ENCODE peak calls at places on chromosomes 3 and 15, in four cellular contexts. One of them, this sample, is unnamed.

GRCh38 chr3:160400631-160401150 is 1.2 kb downstream of the SMC4 start:
- DNase-seq in neural progenitor cell: peak; percentile 57
- DNase-seq in A673: no peak
- DNase-seq in HL-60: peak; percentile 13
- DNase-seq in this sample: no peak

GRCh38 chr3:156974931-156975330 is 148.8 kb downstream of the LEKR1 start:
- DNase-seq in neural progenitor cell: no peak
- DNase-seq in A673: no peak
- DNase-seq in HL-60: no peak
- DNase-seq in this sample: no peak

GRCh38 chr3:63387568-63387967 is 109.5 kb downstream of the SYNPR start:
- DNase-seq in neural progenitor cell: no peak
- DNase-seq in A673: no peak
- DNase-seq in HL-60: no peak
- DNase-seq in this sample: no peak

GRCh38 chr3:170414202-170414663 is 4.4 kb upstream of the CLDN11 start:
- DNase-seq in neural progenitor cell: peak; percentile 79
- DNase-seq in A673: peak; percentile 82
- DNase-seq in HL-60: peak; percentile 40
- DNase-seq in this sample: peak; percentile 10

GRCh38 chr3:84194032-84194431 is 764.8 kb upstream of the CADM2 start:
- DNase-seq in neural progenitor cell: no peak
- DNase-seq in A673: no peak
- DNase-seq in HL-60: no peak
- DNase-seq in this sample: no peak

GRCh38 chr3:124772081-124772831 is 42.0 kb downstream of the UMPS start:
- DNase-seq in neural progenitor cell: no peak
- DNase-seq in A673: peak; percentile 63
- DNase-seq in HL-60: no peak
- DNase-seq in this sample: peak; percentile 16

GRCh38 chr3:125080077-125080476 is 24.3 kb upstream of the HEG1 start:
- DNase-seq in neural progenitor cell: no peak
- DNase-seq in A673: no peak
- DNase-seq in HL-60: no peak
- DNase-seq in this sample: no peak

GRCh38 chr3:135157045-135157444 is 362.0 kb downstream of the EPHB1 start:
- DNase-seq in neural progenitor cell: no peak
- DNase-seq in A673: no peak
- DNase-seq in HL-60: no peak
- DNase-seq in this sample: no peak

GRCh38 chr3:194574639-194575483 is 58.4 kb downstream of the TMEM44 start:
- DNase-seq in neural progenitor cell: no peak
- DNase-seq in A673: no peak
- DNase-seq in HL-60: no peak
- DNase-seq in this sample: no peak

GRCh38 chr3:175386630-175387029 is 527.5 kb downstream of the NAALADL2 start:
- DNase-seq in neural progenitor cell: no peak
- DNase-seq in A673: no peak
- DNase-seq in HL-60: no peak
- DNase-seq in this sample: no peak

DNA sequence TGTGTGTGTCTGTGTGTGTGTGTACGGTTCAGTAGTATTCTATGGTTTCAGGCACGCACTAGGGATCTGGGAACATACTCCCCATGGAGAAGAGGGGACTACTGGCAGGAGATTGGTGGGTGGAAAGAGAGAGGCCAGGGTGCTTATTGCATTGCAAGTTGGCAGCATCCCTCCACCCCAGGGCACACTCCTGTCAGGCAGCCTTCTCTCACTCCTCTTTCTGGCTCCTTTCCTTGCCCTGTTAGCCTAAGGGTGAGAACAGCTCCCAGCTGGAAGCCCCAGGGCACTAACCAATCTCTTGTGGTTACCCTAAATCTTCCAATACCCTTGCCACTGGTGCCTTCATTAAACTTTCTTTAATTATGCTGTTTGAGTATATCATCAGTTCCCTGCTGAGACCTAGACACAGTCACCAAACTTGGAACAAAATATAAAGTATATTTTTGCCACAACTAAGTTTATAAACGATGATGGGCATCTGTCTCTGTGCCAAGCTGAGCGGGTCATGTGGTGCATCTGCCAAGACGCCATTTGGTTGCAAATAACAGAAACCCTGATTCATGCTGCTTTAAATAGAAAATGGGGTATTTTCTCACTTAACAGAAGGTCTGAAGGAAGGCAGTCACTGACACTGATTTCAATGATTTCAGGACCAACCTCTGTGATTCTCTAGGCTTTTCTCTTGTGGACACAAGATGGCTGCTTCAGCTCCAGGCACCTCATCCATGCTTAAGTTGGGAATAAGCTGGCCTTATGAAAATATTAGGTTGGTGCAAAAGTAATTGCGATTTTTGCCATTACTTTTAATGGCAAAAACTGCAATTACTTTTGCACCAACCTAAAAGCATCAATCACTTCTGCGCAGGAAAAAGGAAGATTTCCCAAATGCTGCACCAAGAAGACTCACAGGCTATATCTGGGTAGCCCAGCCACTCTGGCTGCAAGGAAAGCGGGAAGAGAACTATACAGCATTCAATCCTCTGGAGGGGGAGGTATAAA is 476.9 kb upstream of the PROK2 start:
- DNase-seq in neural progenitor cell: no peak
- DNase-seq in A673: no peak
- DNase-seq in HL-60: no peak
- DNase-seq in this sample: no peak
- H3K27ac ChIP-seq in neural progenitor cell: no peak overlapping the region
- H3K27ac ChIP-seq in A673: no peak overlapping the region
- H3K27ac ChIP-seq in HL-60: no peak overlapping the region
- H3K27ac ChIP-seq in this sample: no peak overlapping the region

DNA sequence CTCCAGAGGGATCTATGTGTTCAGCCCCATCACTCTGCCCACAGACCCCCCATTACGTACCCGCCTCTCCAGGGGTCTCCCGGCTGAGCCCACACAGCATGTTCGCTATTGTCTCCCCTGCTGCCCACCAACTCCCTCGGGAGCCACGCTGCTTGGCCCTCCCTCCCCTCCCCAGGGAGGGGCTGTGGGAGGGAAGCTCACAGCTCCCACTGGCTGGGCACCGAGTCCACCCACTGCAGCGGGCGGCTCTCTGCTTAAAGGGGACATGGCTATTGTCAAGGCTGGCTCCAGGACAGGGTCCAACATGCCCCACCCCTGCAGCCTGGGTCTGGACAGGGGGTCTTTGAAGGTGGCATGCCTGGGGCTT is at the start of gene GRIP2:
- DNase-seq in neural progenitor cell: no peak
- DNase-seq in A673: peak; percentile 51
- DNase-seq in HL-60: no peak
- DNase-seq in this sample: no peak
- H3K27ac ChIP-seq in neural progenitor cell: no peak within 1 kb of the TSS
- H3K27ac ChIP-seq in A673: peak within 1 kb of the TSS; percentile 70
- H3K27ac ChIP-seq in HL-60: no peak within 1 kb of the TSS
- H3K27ac ChIP-seq in this sample: no peak within 1 kb of the TSS

GRCh38 chr15:89761009-89761831 is 10.2 kb upstream of the MESP1 start:
- DNase-seq in neural progenitor cell: no peak
- DNase-seq in A673: no peak
- DNase-seq in HL-60: no peak
- DNase-seq in this sample: no peak
- H3K27ac ChIP-seq in neural progenitor cell: no peak overlapping the region
- H3K27ac ChIP-seq in A673: no peak overlapping the region
- H3K27ac ChIP-seq in HL-60: no peak overlapping the region
- H3K27ac ChIP-seq in this sample: no peak overlapping the region

GRCh38 chr3:50632450-50632849 is 15.5 kb downstream of the MAPKAPK3 start:
- DNase-seq in neural progenitor cell: no peak
- DNase-seq in A673: peak; percentile 12
- DNase-seq in HL-60: peak; percentile 73
- DNase-seq in this sample: no peak
- H3K27ac ChIP-seq in neural progenitor cell: no peak overlapping the region
- H3K27ac ChIP-seq in A673: no peak overlapping the region
- H3K27ac ChIP-seq in HL-60: peak overlapping the region; percentile 63
- H3K27ac ChIP-seq in this sample: no peak overlapping the region

GRCh38 chr3:31906182-31906581 is 74.9 kb downstream of the OSBPL10 start:
- DNase-seq in neural progenitor cell: no peak
- DNase-seq in A673: no peak
- DNase-seq in HL-60: no peak
- DNase-seq in this sample: no peak

GRCh38 chr3:31900583-31900982 is 80.5 kb downstream of the OSBPL10 start:
- DNase-seq in neural progenitor cell: no peak
- DNase-seq in A673: no peak
- DNase-seq in HL-60: no peak
- DNase-seq in this sample: no peak

GRCh38 chr3:31909455-31909854 is 71.6 kb downstream of the OSBPL10 start:
- DNase-seq in neural progenitor cell: no peak
- DNase-seq in A673: no peak
- DNase-seq in HL-60: no peak
- DNase-seq in this sample: no peak

GRCh38 chr3:31908391-31909097 is 72.5 kb downstream of the OSBPL10 start:
- DNase-seq in neural progenitor cell: no peak
- DNase-seq in A673: no peak
- DNase-seq in HL-60: no peak
- DNase-seq in this sample: no peak

DNA sequence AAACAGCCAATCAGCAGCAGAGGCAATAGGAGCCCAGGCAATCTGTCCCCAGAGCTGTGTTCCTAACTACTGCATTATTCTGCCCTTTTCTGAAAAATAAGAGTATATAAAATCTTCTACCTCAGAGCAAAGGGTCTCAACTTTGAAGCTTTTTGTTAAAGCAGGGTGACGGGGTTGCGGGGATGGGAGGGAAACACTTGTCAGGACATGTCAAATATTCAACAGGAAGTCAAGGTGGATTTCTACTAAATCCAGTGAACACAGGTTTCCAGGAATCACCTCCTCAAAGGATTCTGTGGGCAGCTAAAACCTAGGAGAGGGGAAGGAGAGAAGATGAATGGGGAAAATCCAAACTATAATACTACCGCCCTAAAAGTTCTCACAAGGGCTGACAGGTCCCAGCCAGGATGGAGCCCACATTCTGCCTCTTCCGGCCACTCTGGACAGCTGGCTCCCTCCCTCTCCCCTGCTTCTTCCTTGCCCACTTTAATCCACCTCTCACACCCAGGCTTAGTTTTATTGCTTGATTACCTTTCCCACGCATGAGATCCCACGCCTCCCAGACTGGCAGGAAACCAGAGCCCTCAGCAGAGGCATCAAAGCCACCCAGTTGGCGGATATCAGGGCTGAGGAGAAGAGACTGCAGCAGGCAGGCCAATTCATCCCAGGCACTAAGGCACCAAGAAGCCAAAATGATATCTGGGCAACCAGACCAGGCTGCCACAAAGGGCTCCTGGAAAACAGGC is 77.2 kb downstream of the OSBPL10 start:
- DNase-seq in neural progenitor cell: no peak
- DNase-seq in A673: no peak
- DNase-seq in HL-60: no peak
- DNase-seq in this sample: no peak
- H3K27ac ChIP-seq in neural progenitor cell: no peak overlapping the region
- H3K27ac ChIP-seq in A673: no peak overlapping the region
- H3K27ac ChIP-seq in HL-60: no peak overlapping the region
- H3K27ac ChIP-seq in this sample: no peak overlapping the region

GRCh38 chr15:34330279-34330678 is 7.3 kb downstream of the SLC12A6 start:
- DNase-seq in neural progenitor cell: no peak
- DNase-seq in A673: no peak
- DNase-seq in HL-60: no peak
- DNase-seq in this sample: no peak
- H3K27ac ChIP-seq in neural progenitor cell: no peak overlapping the region
- H3K27ac ChIP-seq in A673: no peak overlapping the region
- H3K27ac ChIP-seq in HL-60: no peak overlapping the region
- H3K27ac ChIP-seq in this sample: no peak overlapping the region

DNA sequence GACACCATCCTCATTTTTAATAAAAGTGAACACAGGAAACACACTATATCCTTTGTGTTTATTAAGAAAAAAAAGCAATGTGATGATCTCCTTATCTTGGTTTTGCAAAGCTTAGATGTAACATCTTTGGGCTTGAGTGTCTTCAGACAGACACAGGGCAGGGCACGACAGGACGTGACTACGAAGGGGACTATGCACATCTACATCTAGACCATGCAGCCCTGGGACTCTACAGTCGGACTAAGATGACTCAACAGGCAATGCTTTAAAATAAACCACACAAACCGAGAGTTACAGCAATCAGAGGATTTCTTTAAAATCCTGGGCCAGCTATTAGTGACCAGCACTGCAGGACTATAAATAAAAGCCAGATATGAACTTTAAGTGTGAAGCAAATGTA is 22.8 kb upstream of the TM2D3 start:
- DNase-seq in neural progenitor cell: no peak
- DNase-seq in A673: no peak
- DNase-seq in HL-60: no peak
- DNase-seq in this sample: no peak
- H3K27ac ChIP-seq in neural progenitor cell: no peak overlapping the region
- H3K27ac ChIP-seq in A673: no peak overlapping the region
- H3K27ac ChIP-seq in HL-60: no peak overlapping the region
- H3K27ac ChIP-seq in this sample: no peak overlapping the region

GRCh38 chr3:78822741-78823140 is 945.1 kb downstream of the ROBO1 start:
- DNase-seq in neural progenitor cell: no peak
- DNase-seq in A673: no peak
- DNase-seq in HL-60: no peak
- DNase-seq in this sample: no peak

GRCh38 chr3:78825858-78826215 is 942.0 kb downstream of the ROBO1 start:
- DNase-seq in neural progenitor cell: no peak
- DNase-seq in A673: no peak
- DNase-seq in HL-60: no peak
- DNase-seq in this sample: no peak

GRCh38 chr3:78825118-78825857 is 942.5 kb downstream of the ROBO1 start:
- DNase-seq in neural progenitor cell: no peak
- DNase-seq in A673: no peak
- DNase-seq in HL-60: no peak
- DNase-seq in this sample: no peak

GRCh38 chr3:78823859-78824258 is 943.9 kb downstream of the ROBO1 start:
- DNase-seq in neural progenitor cell: no peak
- DNase-seq in A673: no peak
- DNase-seq in HL-60: no peak
- DNase-seq in this sample: no peak

GRCh38 chr3:78823434-78823833 is 944.4 kb downstream of the ROBO1 start:
- DNase-seq in neural progenitor cell: no peak
- DNase-seq in A673: no peak
- DNase-seq in HL-60: no peak
- DNase-seq in this sample: no peak
- H3K27ac ChIP-seq in neural progenitor cell: no peak overlapping the region
- H3K27ac ChIP-seq in A673: no peak overlapping the region
- H3K27ac ChIP-seq in HL-60: no peak overlapping the region
- H3K27ac ChIP-seq in this sample: no peak overlapping the region

This sample was measured in caudate nucleus.